ENCODE peak calls at places on chromosomes 6 and 20, in five cellular contexts. One of them, this sample, is unnamed. For H3K27me3, the result is how much of the 10 kb centered on the place peaks cover.

GRCh38 chr20:19858972-19859371 is 100.9 kb downstream of the RIN2 start:
- DNase-seq in GM23338: no peak
- DNase-seq in mammary epithelial cell: no peak
- DNase-seq in IMR-90: peak
- DNase-seq in fibroblast of lung: no peak
- DNase-seq in this sample: peak

GRCh38 chr6:875012-875411 is 182.1 kb upstream of the EXOC2 start:
- DNase-seq in GM23338: no peak
- DNase-seq in mammary epithelial cell: no peak
- DNase-seq in IMR-90: no peak
- DNase-seq in fibroblast of lung: no peak
- DNase-seq in this sample: no peak

GRCh38 chr20:61455508-61456215 is 203.6 kb downstream of the CDH4 start:
- DNase-seq in GM23338: no peak
- DNase-seq in mammary epithelial cell: no peak
- DNase-seq in IMR-90: no peak
- DNase-seq in fibroblast of lung: no peak
- DNase-seq in this sample: no peak

GRCh38 chr6:79078057-79078969 is at the start of gene PHIP:
- DNase-seq in GM23338: peak
- DNase-seq in mammary epithelial cell: peak
- DNase-seq in IMR-90: peak
- DNase-seq in fibroblast of lung: peak
- DNase-seq in this sample: peak

GRCh38 chr6:43192911-43193310 is 10.9 kb downstream of the CUL9 start:
- DNase-seq in GM23338: no peak
- DNase-seq in mammary epithelial cell: no peak
- DNase-seq in IMR-90: no peak
- DNase-seq in fibroblast of lung: no peak
- DNase-seq in this sample: no peak

GRCh38 chr6:83169096-83169495 is 24.0 kb downstream of the PGM3 start:
- DNase-seq in GM23338: no peak
- DNase-seq in mammary epithelial cell: no peak
- DNase-seq in IMR-90: no peak
- DNase-seq in fibroblast of lung: no peak
- DNase-seq in this sample: no peak

GRCh38 chr6:104632565-104632964 is 227.2 kb downstream of the HACE1 start:
- DNase-seq in GM23338: no peak
- DNase-seq in mammary epithelial cell: no peak
- DNase-seq in IMR-90: no peak
- DNase-seq in fibroblast of lung: no peak
- DNase-seq in this sample: no peak

GRCh38 chr6:151387581-151387980 is 3.8 kb downstream of the ZBTB2 start:
- DNase-seq in GM23338: no peak
- DNase-seq in mammary epithelial cell: no peak
- DNase-seq in IMR-90: peak
- DNase-seq in fibroblast of lung: peak
- DNase-seq in this sample: peak

GRCh38 chr6:140463312-140463710 is 1088.9 kb upstream of the CITED2 start:
- DNase-seq in GM23338: no peak
- DNase-seq in mammary epithelial cell: no peak
- DNase-seq in IMR-90: no peak
- DNase-seq in fibroblast of lung: no peak
- DNase-seq in this sample: no peak

GRCh38 chr20:43837856-43838702 is 76.6 kb upstream of the TOX2 start:
- DNase-seq in GM23338: no peak
- DNase-seq in mammary epithelial cell: no peak
- DNase-seq in IMR-90: no peak
- DNase-seq in fibroblast of lung: no peak
- DNase-seq in this sample: no peak

GRCh38 chr6:33314515-33314942 is 651 bp upstream of the TAPBP start:
- DNase-seq in GM23338: peak
- DNase-seq in mammary epithelial cell: peak
- DNase-seq in IMR-90: peak
- DNase-seq in fibroblast of lung: peak
- DNase-seq in this sample: peak

GRCh38 chr6:41177287-41177686 is 14.4 kb upstream of the TREM2 start:
- DNase-seq in GM23338: no peak
- DNase-seq in mammary epithelial cell: no peak
- DNase-seq in IMR-90: no peak
- DNase-seq in fibroblast of lung: no peak
- DNase-seq in this sample: no peak

GRCh38 chr6:43242908-43243648 is at the start of gene TTBK1:
- DNase-seq in GM23338: peak
- DNase-seq in mammary epithelial cell: no peak
- DNase-seq in IMR-90: no peak
- DNase-seq in fibroblast of lung: no peak
- DNase-seq in this sample: peak

GRCh38 chr6:161029195-161029809 is 37.7 kb downstream of the MAP3K4 start:
- DNase-seq in GM23338: no peak
- DNase-seq in mammary epithelial cell: peak
- DNase-seq in IMR-90: peak
- DNase-seq in fibroblast of lung: peak
- DNase-seq in this sample: peak

GRCh38 chr6:79426625-79427278 is 110.5 kb downstream of the LCA5 start:
- DNase-seq in GM23338: no peak
- DNase-seq in mammary epithelial cell: no peak
- DNase-seq in IMR-90: no peak
- DNase-seq in fibroblast of lung: no peak
- DNase-seq in this sample: no peak

GRCh38 chr6:38261626-38262025 is 378.1 kb downstream of the BTBD9 start:
- DNase-seq in GM23338: no peak
- DNase-seq in mammary epithelial cell: no peak
- DNase-seq in IMR-90: no peak
- DNase-seq in fibroblast of lung: no peak
- DNase-seq in this sample: peak
- H2AFZ ChIP-seq in GM23338: peak
- H2AFZ ChIP-seq in mammary epithelial cell: no peak
- H2AFZ ChIP-seq in IMR-90: no peak
- H2AFZ ChIP-seq in fibroblast of lung: no peak
- H2AFZ ChIP-seq in this sample: no peak

DNA sequence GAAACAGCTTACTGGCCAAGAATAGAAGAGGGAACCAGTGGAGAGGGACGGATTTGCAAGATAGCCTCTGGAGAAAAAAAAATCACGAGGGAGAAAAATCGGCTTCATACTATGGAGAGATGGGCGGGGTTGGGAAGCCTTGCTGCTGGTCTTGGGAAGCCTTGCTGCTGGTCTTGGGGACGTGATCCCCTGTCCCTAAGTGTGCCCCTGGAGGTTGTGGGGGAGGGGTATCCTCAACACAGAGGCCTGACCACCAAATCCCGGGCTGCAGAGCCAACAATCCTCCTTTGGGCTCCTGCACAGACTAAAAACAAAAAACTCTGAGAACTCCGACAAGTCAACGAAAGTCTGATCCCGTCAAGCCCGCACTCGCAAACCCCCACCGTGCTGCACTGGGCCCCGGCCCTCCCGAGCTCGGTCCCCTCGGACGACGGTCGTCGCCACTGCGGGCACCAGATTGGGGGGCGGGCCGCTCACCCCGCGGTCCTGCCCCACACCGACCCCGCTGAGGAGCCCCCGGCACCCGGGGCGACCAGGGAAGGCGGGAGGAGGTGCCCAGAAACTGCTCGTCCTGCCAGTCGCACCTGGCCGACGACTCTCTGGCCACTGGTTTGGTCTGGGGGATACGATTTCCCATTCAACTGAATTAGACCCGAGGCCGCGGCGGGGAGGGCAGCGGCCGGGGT is 720 bp downstream of the MAP7 start:
- DNase-seq in GM23338: peak
- DNase-seq in mammary epithelial cell: peak
- DNase-seq in IMR-90: no peak
- DNase-seq in fibroblast of lung: peak
- DNase-seq in this sample: peak
- H3K27me3 ChIP-seq in GM23338: under half
- H3K27me3 ChIP-seq in mammary epithelial cell: under half
- H3K27me3 ChIP-seq in IMR-90: under half
- H3K27me3 ChIP-seq in fibroblast of lung: under half
- H3K27me3 ChIP-seq in this sample: under half

DNA sequence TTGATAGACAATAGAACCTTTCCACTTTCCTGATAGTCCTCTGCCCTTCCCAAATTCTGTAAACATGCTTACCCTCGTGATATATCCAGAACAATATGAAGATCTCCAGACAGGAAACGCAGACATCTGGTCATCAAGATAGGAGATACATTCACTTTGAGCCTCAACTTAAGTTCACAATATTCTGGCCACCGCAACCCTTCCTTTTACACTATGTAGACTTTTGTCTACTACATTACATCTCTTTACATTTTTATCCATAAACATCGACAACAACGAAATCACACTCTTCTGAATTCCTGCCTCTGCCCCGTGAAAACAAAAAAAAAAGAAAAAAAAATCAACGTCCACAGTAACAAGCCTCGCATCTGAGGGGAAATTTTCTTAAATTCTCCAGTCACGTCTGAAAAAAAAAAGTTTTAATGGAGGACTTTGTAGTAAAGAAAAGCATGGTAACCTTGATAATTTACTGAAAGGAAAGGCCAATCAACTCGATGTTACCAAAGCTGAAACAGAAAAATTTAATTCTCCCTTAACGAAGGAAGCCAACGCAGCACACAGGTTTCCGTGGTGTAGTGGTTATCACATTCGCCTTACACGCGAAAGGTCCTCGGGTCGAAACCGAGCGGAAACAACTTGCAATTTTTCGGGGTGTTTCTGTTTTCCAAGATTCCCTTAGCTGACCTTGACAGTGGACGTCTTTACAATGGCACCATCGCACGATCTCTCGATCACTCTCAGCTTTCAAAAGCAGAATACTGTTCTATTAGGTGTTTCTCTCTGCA is 21.8 kb downstream of the POM121L2 start:
- DNase-seq in GM23338: peak
- DNase-seq in mammary epithelial cell: peak
- DNase-seq in IMR-90: peak
- DNase-seq in fibroblast of lung: no peak
- DNase-seq in this sample: no peak
- H3K4me3 ChIP-seq in GM23338: peak
- H3K4me3 ChIP-seq in mammary epithelial cell: no peak
- H3K4me3 ChIP-seq in IMR-90: peak
- H3K4me3 ChIP-seq in fibroblast of lung: peak
- H3K4me3 ChIP-seq in this sample: peak

DNA sequence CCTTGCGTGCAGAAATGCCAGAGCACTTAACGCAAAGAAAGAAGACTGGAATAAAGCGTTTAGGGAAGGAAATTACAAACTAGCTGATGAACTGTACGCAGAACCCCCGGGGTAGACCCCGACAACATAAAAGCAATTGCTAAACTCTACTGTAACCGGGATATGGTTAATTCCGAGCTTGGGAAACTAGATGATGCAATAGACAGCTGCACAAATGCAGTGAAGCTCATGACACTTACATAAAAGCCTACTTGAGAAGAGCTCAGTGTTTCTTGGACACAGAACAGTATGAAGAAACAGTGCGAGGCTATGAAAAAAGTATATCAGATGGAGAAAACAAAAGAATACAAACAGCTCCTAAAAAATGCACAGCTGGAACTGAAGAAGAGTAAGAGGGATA is 35.6 kb downstream of the CITED2 start:
- DNase-seq in GM23338: no peak
- DNase-seq in mammary epithelial cell: no peak
- DNase-seq in IMR-90: peak
- DNase-seq in fibroblast of lung: peak
- DNase-seq in this sample: peak
- H2AFZ ChIP-seq in GM23338: peak
- H2AFZ ChIP-seq in mammary epithelial cell: no peak
- H2AFZ ChIP-seq in IMR-90: no peak
- H2AFZ ChIP-seq in fibroblast of lung: no peak
- H2AFZ ChIP-seq in this sample: peak

DNA sequence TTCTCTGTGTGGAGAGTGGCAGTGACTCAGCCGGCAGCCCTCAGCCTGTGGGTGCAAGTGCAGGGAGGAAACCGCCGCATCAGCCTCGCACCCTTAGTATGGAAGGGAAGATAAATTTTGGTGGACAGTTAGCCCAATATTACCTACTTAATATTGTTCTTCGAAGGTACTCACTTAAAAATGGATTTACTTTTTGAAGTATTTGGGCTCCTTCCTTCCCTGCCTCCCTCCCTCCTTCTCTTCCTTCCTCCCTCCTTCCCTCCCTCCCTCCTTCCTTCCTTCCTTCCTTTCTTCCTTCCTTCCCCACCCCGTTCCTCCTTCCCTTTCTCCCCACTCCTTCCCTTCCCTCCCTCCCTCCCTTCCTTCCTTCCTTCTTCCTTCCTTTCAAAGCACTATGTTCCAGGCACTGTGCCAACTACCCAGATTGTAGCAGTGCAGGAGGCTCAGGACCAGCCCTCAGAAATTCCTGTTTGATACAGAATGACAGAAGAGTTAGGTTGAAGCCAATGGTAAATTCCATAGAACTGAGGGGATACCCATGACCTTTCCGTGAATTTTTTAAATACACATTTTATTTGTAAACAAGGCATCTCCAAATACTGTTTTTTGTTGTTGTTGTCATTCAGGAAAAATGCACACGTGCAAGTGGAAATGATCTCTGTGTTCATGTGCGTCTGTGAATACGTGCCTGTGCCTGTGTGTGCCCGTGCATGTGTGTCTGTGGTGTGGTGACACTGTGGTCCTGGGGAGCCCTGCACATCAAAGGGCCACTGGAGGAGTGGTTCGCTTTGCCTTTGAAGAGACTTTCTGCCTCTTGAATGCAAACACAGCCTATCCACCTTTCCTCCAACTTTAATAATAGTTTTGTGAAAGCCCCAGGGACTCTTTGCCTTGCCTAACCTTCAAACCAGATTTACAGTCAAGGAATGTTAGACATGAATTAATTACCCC is 141.7 kb downstream of the EDN3 start:
- DNase-seq in GM23338: no peak
- DNase-seq in mammary epithelial cell: no peak
- DNase-seq in IMR-90: no peak
- DNase-seq in fibroblast of lung: no peak
- DNase-seq in this sample: no peak
- H3K27me3 ChIP-seq in GM23338: under half
- H3K27me3 ChIP-seq in mammary epithelial cell: under half
- H3K27me3 ChIP-seq in IMR-90: under half
- H3K27me3 ChIP-seq in fibroblast of lung: under half
- H3K27me3 ChIP-seq in this sample: under half

This sample was measured in GM23248.